ENCODE peak calls at places on chromosomes 2 and 18, in ten cellular contexts. Q is stimulated activated CD4-positive, alpha-beta T cell treated with anti-CD3 and anti-CD28 coated beads, TNF-alpha, amount 100 ng/mL, for 4 hours; F is cardiac septum; N is NCI-H1105; T is Calu3; X is mesothelial cell of epicardium; M is NCI-H1092 treated with DMSO at 0.1 percent for 48 hours; Z is neuronal stem cell; P is kidney glomerular epithelial cell; O is RWPE1. I is an unnamed sample.

GRCh38 chr18:71951021-71951420 is 593.1 kb downstream of the CBLN2 start:
- DNase-seq in Q (no peak), T (no peak), F (no peak), P (no peak), O (no peak), N (no peak), M (no peak), Z (no peak), X (no peak), I (no peak)

GRCh38 chr2:201880620-201881381 is 74.5 kb downstream of the CDK15 start:
- DNase-seq in M (no peak), T (peak), Z (no peak), O (no peak), P (no peak), X (no peak), Q (no peak), N (no peak), F (no peak), I (no peak)

GRCh38 chr2:176637497-176638166 is 368.4 kb downstream of the MTX2 start:
- DNase-seq in T (peak), X (no peak), F (no peak), Q (no peak), M (peak), N (no peak), P (no peak), Z (peak), O (peak), I (no peak)

GRCh38 chr2:146801886-146802285 is 1042.9 kb upstream of the ACVR2A start:
- DNase-seq in N (no peak), Z (no peak), T (no peak), O (peak), X (no peak), F (no peak), Q (no peak), P (no peak), M (no peak), I (no peak)

GRCh38 chr2:238654479-238654878 is 193.4 kb upstream of the TWIST2 start:
- DNase-seq in O (no peak), M (no peak), Q (no peak), N (no peak), Z (no peak), P (no peak), T (no peak), F (no peak), X (no peak), I (no peak)

GRCh38 chr2:69242651-69243051 is 144.4 kb downstream of the GFPT1 start:
- DNase-seq in X (no peak), N (no peak), M (no peak), P (no peak), O (no peak), F (no peak), T (no peak), Q (no peak), Z (no peak), I (no peak)

GRCh38 chr18:29862824-29863223 is 1179.7 kb downstream of the DSC3 start:
- DNase-seq in T (no peak), F (no peak), N (no peak), X (no peak), P (no peak), Q (no peak), M (no peak), O (no peak), Z (no peak), I (no peak)

GRCh38 chr18:74389161-74389927 is 67.8 kb downstream of the DIPK1C start:
- DNase-seq in N (no peak), Q (no peak), Z (no peak), T (no peak), P (peak), M (no peak), X (no peak), O (no peak), F (peak), I (no peak)

GRCh38 chr2:199443589-199444130 is 14.1 kb downstream of the SATB2 start:
- DNase-seq in P (no peak), O (no peak), M (no peak), T (no peak), Z (no peak), Q (no peak), X (no peak), F (no peak), N (no peak), I (no peak)

GRCh38 chr2:181916726-181917377 is 25.3 kb downstream of the ITPRID2 start:
- DNase-seq in F (no peak), P (peak), T (no peak), M (no peak), X (no peak), O (no peak), N (no peak), Z (no peak), Q (no peak), I (no peak)

GRCh38 chr18:32040936-32041335 is 22.3 kb downstream of the RNF125 start:
- DNase-seq in O (no peak), N (no peak), Q (no peak), P (no peak), Z (no peak), T (no peak), X (no peak), M (no peak), F (no peak), I (no peak)

GRCh38 chr2:26764078-26764887 is at the start of gene SLC35F6:
- DNase-seq in Q (peak), F (peak), N (peak), T (peak), P (peak), X (peak), Z (peak), O (peak), M (peak), I (peak)

GRCh38 chr2:105746177-105747080 is 1.7 kb downstream of the NCK2 start:
- DNase-seq in O (peak), P (no peak), N (peak), X (peak), F (peak), M (no peak), Q (peak), T (peak), Z (no peak), I (peak)

GRCh38 chr2:121237980-121238665 is 46.9 kb downstream of the TFCP2L1 start:
- DNase-seq in F (peak), M (no peak), Z (no peak), Q (no peak), P (no peak), O (no peak), N (no peak), T (no peak), X (no peak), I (no peak)

I was measured in thoracic aorta.